ENCODE peak calls at places on chromosome 18, in five cellular contexts. J is mammary epithelial cell, Z is ACHN, A is AG08396, U is AG20443. B is an unnamed sample.

GRCh38 chr18:66317243-66318090 is 286.4 kb downstream of the CDH19 start:
- DNase-seq in A (no peak), J (no peak), Z (no peak), U (no peak), B (no peak)

GRCh38 chr18:9421788-9422329 is 53.5 kb upstream of the RALBP1 start:
- DNase-seq in A (no peak), U (no peak), J (no peak), Z (no peak), B (no peak)

GRCh38 chr18:36813111-36813752 is 15.6 kb downstream of the TPGS2 start:
- DNase-seq in U (peak; percentile 55), J (no peak), A (no peak), Z (no peak), B (no peak)

GRCh38 chr18:31631526-31631925 is 39.8 kb downstream of the TTR start:
- DNase-seq in A (no peak), Z (no peak), U (no peak), J (no peak), B (no peak)

GRCh38 chr18:40413160-40413559 is 1541.9 kb upstream of the PIK3C3 start:
- DNase-seq in A (no peak), U (peak; percentile 13), Z (no peak), J (no peak), B (peak; percentile 8)

GRCh38 chr18:12398625-12399024 is 9.1 kb upstream of the PRELID3A start:
- DNase-seq in U (no peak), A (peak; percentile 2), J (no peak), Z (no peak), B (no peak)

GRCh38 chr18:23798249-23798648 is 109.0 kb downstream of the LAMA3 start:
- DNase-seq in U (no peak), A (no peak), J (no peak), Z (no peak), B (no peak)

GRCh38 chr18:45481846-45482245 is 133.4 kb upstream of the SLC14A2 start:
- DNase-seq in A (no peak), J (no peak), Z (no peak), U (no peak), B (no peak)

GRCh38 chr18:12420831-12421421 is 13.2 kb downstream of the PRELID3A start:
- DNase-seq in A (peak; percentile 45), U (peak; percentile 53), Z (no peak), J (no peak), B (no peak)

B was measured in NCI-H460.